ENCODE peak calls at places on chromosome 20, in six cellular contexts. Q is sigmoid colon, L is spleen, T is GM12878, V is IMR-90, X is transverse colon. J is an unnamed sample.
A peak's percentile ranks its signal among the peaks of the same experiment; 100 is the strongest.

GRCh38 chr20:51616060-51616459 is 73.5 kb upstream of the NFATC2 start:
- DNase-seq in Q (no peak), L (no peak), T (no peak), V (no peak), X (no peak), J (no peak)

GRCh38 chr20:41406307-41406706 is 39.7 kb upstream of the EMILIN3 start:
- DNase-seq in Q (no peak), L (no peak), T (no peak), V (no peak), X (no peak), J (no peak)

GRCh38 chr20:44601801-44602204 is 19.4 kb downstream of the PKIG start:
- DNase-seq in Q (peak; percentile 92), L (no peak), T (no peak), V (peak; percentile 87), X (peak; percentile 51), J (no peak)

GRCh38 chr20:3805594-3806264 is 9.6 kb downstream of the CDC25B start:
- DNase-seq in Q (no peak), L (peak; percentile 41), T (no peak), V (peak; percentile 50), X (no peak), J (peak; percentile 47)

GRCh38 chr20:20680991-20681508 is 31.4 kb downstream of the RALGAPA2 start:
- DNase-seq in Q (no peak), L (no peak), T (no peak), V (no peak), X (no peak), J (no peak)

GRCh38 chr20:54165803-54166202 is 8.0 kb downstream of the CYP24A1 start:
- DNase-seq in Q (no peak), L (no peak), T (no peak), V (no peak), X (no peak), J (no peak)

GRCh38 chr20:44866703-44867335 is 18.7 kb upstream of the YWHAB start:
- DNase-seq in Q (no peak), L (no peak), T (no peak), V (no peak), X (no peak), J (no peak)

GRCh38 chr20:43992885-43993284 is 78.2 kb downstream of the TOX2 start:
- DNase-seq in Q (no peak), L (no peak), T (no peak), V (no peak), X (no peak), J (no peak)

GRCh38 chr20:62656919-62657635 is 14.8 kb downstream of the SLCO4A1 start:
- DNase-seq in Q (no peak), L (no peak), T (no peak), V (no peak), X (no peak), J (no peak)

GRCh38 chr20:37133952-37134351 is 38.2 kb upstream of the RBL1 start:
- DNase-seq in Q (no peak), L (no peak), T (no peak), V (no peak), X (no peak), J (no peak)

GRCh38 chr20:24589381-24589780 is 120.0 kb downstream of the SYNDIG1 start:
- DNase-seq in Q (no peak), L (no peak), T (no peak), V (no peak), X (no peak), J (no peak)

GRCh38 chr20:23245553-23246128 is 105.0 kb upstream of the NXT1 start:
- DNase-seq in Q (no peak), L (peak; percentile 88), T (peak; percentile 48), V (peak; percentile 33), X (peak; percentile 48), J (no peak)

GRCh38 chr20:3430376-3431069 is 23.1 kb upstream of the DNAAF9 start:
- DNase-seq in Q (no peak), L (no peak), T (peak; percentile 33), V (no peak), X (no peak), J (no peak)

GRCh38 chr20:33862709-33863403 is 51.7 kb downstream of the CHMP4B start:
- DNase-seq in Q (peak; percentile 77), L (peak; percentile 82), T (no peak), V (peak; percentile 78), X (peak; percentile 62), J (peak; percentile 68)

GRCh38 chr20:19889011-19889953 is 127.9 kb upstream of the NAA20 start:
- DNase-seq in Q (peak; percentile 77), L (peak; percentile 80), T (no peak), V (peak; percentile 76), X (peak; percentile 32), J (peak; percentile 74)

GRCh38 chr20:16352321-16352720 is 220.9 kb downstream of the KIF16B start:
- DNase-seq in Q (no peak), L (no peak), T (no peak), V (no peak), X (no peak), J (no peak)

GRCh38 chr20:42192321-42192720 is 574.1 kb upstream of the CHD6 start:
- DNase-seq in Q (no peak), L (no peak), T (no peak), V (no peak), X (no peak), J (no peak)

GRCh38 chr20:19269737-19270325 is 57.4 kb downstream of the SLC24A3 start:
- DNase-seq in Q (no peak), L (no peak), T (no peak), V (no peak), X (no peak), J (no peak)

GRCh38 chr20:25032478-25033183 is 25.3 kb downstream of the ACSS1 start:
- DNase-seq in Q (peak; percentile 83), L (peak; percentile 63), T (no peak), V (no peak), X (peak; percentile 52), J (no peak)

GRCh38 chr20:48758206-48758820 is 69.5 kb downstream of the PREX1 start:
- DNase-seq in Q (no peak), L (peak; percentile 90), T (no peak), V (no peak), X (peak; percentile 33), J (peak; percentile 78)

GRCh38 chr20:6122873-6123649 is at the start of gene FERMT1:
- DNase-seq in Q (peak; percentile 68), L (no peak), T (no peak), V (peak; percentile 54), X (peak; percentile 82), J (peak; percentile 86)

GRCh38 chr20:35700625-35701148 is 1.5 kb downstream of the ROMO1 start:
- DNase-seq in Q (peak; percentile 59), L (no peak), T (no peak), V (no peak), X (no peak), J (no peak)

GRCh38 chr20:35699914-35700624 is 864 bp downstream of the ROMO1 start:
- DNase-seq in Q (peak; percentile 11), L (no peak), T (no peak), V (peak; percentile 29), X (no peak), J (no peak)

GRCh38 chr20:35697696-35698297 is 1.4 kb downstream of the NFS1 start:
- DNase-seq in Q (peak; percentile 35), L (no peak), T (no peak), V (no peak), X (no peak), J (no peak)

GRCh38 chr20:35698298-35699126 is 640 bp downstream of the NFS1 start:
- DNase-seq in Q (peak; percentile 53), L (no peak), T (no peak), V (no peak), X (no peak), J (no peak)

GRCh38 chr20:35699127-35699913 is at the start of the genes NFS1 and ROMO1:
- DNase-seq in Q (peak; percentile 92), L (peak; percentile 96), T (peak; percentile 36), V (peak; percentile 76), X (peak; percentile 87), J (peak; percentile 82)
- TF ChIP-seq POLR2A in Q (peak; percentile 61), L (no peak), T (peak; percentile 90), V (peak; percentile 78), X (peak; percentile 65), J (peak; percentile 55)

DNA sequence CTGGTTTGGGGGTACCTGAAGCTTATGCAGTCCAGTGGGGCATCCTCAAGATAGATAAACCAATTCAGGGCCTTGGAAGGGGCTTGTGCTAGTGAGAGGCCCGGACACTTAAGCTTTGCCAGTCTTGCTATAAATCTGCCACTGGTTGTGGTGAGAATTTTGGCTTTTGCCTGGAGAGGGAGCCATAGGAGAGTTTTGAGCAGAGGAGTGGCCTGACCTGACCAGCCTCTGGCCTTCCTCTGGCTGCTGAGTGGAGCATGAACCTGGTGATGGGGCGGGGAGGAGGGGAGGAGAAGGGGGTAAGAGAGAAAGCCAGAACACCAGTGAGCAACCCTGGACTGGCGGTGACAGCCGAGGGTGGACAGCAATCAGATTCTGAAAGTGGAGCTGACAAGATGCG is 7.1 kb downstream of the TMEM74B start:
- DNase-seq in Q (no peak), L (no peak), T (no peak), V (peak; percentile 3), X (no peak), J (no peak)
- TF ChIP-seq CTCF in Q (no peak), L (no peak), T (no peak), V (no peak), X (no peak), J (no peak)

GRCh38 chr20:63714858-63715257 is 7.0 kb downstream of the ZGPAT start:
- DNase-seq in Q (no peak), L (no peak), T (no peak), V (no peak), X (no peak), J (no peak)
- H3K36me3 ChIP-seq in Q (no peaks in the 10 kb centered on the region), L (peaks cover 44% of the 10 kb centered on the region), T (peaks cover 43% of the 10 kb centered on the region), V (peaks cover 37% of the 10 kb centered on the region), X (no peaks in the 10 kb centered on the region), J (no peaks in the 10 kb centered on the region)

GRCh38 chr20:38447931-38448675 is 13.0 kb upstream of the SNHG17 start:
- DNase-seq in Q (no peak), L (peak; percentile 59), T (no peak), V (no peak), X (no peak), J (peak; percentile 27)

GRCh38 chr20:38445402-38445801 is 10.3 kb upstream of the SNHG17 start:
- DNase-seq in Q (no peak), L (no peak), T (no peak), V (no peak), X (no peak), J (no peak)

GRCh38 chr20:38447251-38447661 is 12.1 kb upstream of the SNHG17 start:
- DNase-seq in Q (no peak), L (peak; percentile 81), T (no peak), V (no peak), X (peak; percentile 9), J (no peak)

GRCh38 chr20:38445901-38446425 is 10.8 kb upstream of the SNHG17 start:
- DNase-seq in Q (no peak), L (no peak), T (no peak), V (no peak), X (no peak), J (no peak)

DNA sequence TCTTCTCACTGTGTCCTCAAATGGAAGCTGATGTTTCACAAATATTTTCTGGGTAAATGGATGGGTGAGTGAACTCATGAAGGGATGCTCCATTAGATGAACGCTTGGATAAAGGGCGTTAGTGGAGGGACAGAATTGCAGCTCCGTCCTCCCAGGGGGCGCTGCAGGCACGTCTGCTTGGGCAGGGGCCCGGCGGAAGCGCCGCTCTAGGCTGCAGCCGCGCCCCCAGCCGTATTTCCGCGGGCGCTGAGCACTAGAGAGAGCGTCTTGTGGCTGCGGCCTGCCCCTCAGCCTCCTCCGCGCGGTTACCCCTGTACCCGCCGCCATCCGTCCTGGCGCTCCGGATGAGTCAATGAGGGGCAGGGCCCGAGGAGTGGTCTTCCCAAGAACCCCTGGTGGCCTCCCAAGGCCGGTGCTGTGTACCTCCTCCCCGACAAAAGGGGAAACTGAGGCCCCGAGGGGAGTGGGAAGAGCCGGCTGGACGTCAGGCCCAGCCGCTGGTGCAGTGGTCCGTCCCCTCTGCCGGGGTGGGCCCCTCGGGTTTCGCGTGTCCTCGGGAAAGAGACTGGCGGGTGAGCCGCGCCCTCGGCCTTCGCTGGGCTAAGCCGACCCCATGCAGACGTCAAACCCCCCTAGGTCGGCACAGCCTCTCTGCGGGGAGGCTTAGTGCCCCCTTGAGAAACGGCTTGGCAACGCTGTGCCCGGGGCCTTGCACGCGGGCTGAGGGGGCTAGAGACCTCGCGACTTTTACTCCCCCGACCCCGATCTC is 11.5 kb upstream of the SNHG17 start:
- DNase-seq in Q (peak; percentile 93), L (peak; percentile 98), T (peak; percentile 56), V (peak; percentile 94), X (peak; percentile 96), J (peak; percentile 95)
- TF ChIP-seq POLR2A in Q (peak; percentile 68), L (peak; percentile 84), T (peak; percentile 100), V (peak; percentile 90), X (peak; percentile 92), J (peak; percentile 86)